ENCODE peak calls at places on chromosomes 6 and 20, in ten cellular contexts. One of them, this sample, is unnamed. For H3K4me1, the result is how much of the 10 kb centered on the place peaks cover.

GRCh38 chr20:44091026-44091425 is 96.0 kb downstream of the JPH2 start:
- DNase-seq in A549: no peak
- DNase-seq in adrenal gland: no peak
- DNase-seq in OCI-LY7: no peak
- DNase-seq in hepatocyte: no peak
- DNase-seq in right atrium auricular region: no peak
- DNase-seq in kidney: peak
- DNase-seq in cardiac muscle cell: no peak
- DNase-seq in iPS DF 6.9: no peak
- DNase-seq in tibial artery: no peak
- DNase-seq in this sample: no peak

GRCh38 chr6:11585426-11586016 is 48.0 kb downstream of the TMEM170B start:
- DNase-seq in right atrium auricular region: no peak
- DNase-seq in cardiac muscle cell: peak
- DNase-seq in hepatocyte: peak
- DNase-seq in OCI-LY7: peak
- DNase-seq in tibial artery: no peak
- DNase-seq in iPS DF 6.9: no peak
- DNase-seq in adrenal gland: no peak
- DNase-seq in A549: peak
- DNase-seq in kidney: no peak
- DNase-seq in this sample: no peak

GRCh38 chr20:4063631-4064030 is 48.3 kb upstream of the RNF24 start:
- DNase-seq in hepatocyte: no peak
- DNase-seq in adrenal gland: no peak
- DNase-seq in iPS DF 6.9: no peak
- DNase-seq in kidney: no peak
- DNase-seq in A549: no peak
- DNase-seq in OCI-LY7: no peak
- DNase-seq in right atrium auricular region: no peak
- DNase-seq in tibial artery: no peak
- DNase-seq in cardiac muscle cell: peak
- DNase-seq in this sample: no peak

GRCh38 chr6:36984581-36985383 is 1.2 kb downstream of the MTCH1 start:
- DNase-seq in tibial artery: peak
- DNase-seq in iPS DF 6.9: no peak
- DNase-seq in right atrium auricular region: peak
- DNase-seq in cardiac muscle cell: peak
- DNase-seq in OCI-LY7: no peak
- DNase-seq in kidney: no peak
- DNase-seq in A549: no peak
- DNase-seq in adrenal gland: peak
- DNase-seq in hepatocyte: peak
- DNase-seq in this sample: peak

GRCh38 chr6:8382434-8382833 is 52.9 kb downstream of the SLC35B3 start:
- DNase-seq in kidney: no peak
- DNase-seq in hepatocyte: no peak
- DNase-seq in iPS DF 6.9: no peak
- DNase-seq in OCI-LY7: no peak
- DNase-seq in adrenal gland: no peak
- DNase-seq in right atrium auricular region: no peak
- DNase-seq in A549: no peak
- DNase-seq in tibial artery: no peak
- DNase-seq in cardiac muscle cell: no peak
- DNase-seq in this sample: no peak

GRCh38 chr20:58231678-58232077 is 3.2 kb upstream of the ANKRD60 start:
- DNase-seq in adrenal gland: no peak
- DNase-seq in cardiac muscle cell: peak
- DNase-seq in right atrium auricular region: no peak
- DNase-seq in iPS DF 6.9: no peak
- DNase-seq in hepatocyte: no peak
- DNase-seq in OCI-LY7: peak
- DNase-seq in tibial artery: no peak
- DNase-seq in kidney: no peak
- DNase-seq in A549: no peak
- DNase-seq in this sample: no peak

GRCh38 chr6:166206510-166207389 is 39.1 kb upstream of the TBXT start:
- DNase-seq in iPS DF 6.9: no peak
- DNase-seq in adrenal gland: no peak
- DNase-seq in OCI-LY7: no peak
- DNase-seq in A549: no peak
- DNase-seq in tibial artery: no peak
- DNase-seq in kidney: no peak
- DNase-seq in right atrium auricular region: no peak
- DNase-seq in cardiac muscle cell: peak
- DNase-seq in hepatocyte: no peak
- DNase-seq in this sample: peak

GRCh38 chr20:17646209-17646717 is 35.8 kb downstream of the RRBP1 start:
- DNase-seq in adrenal gland: peak
- DNase-seq in OCI-LY7: no peak
- DNase-seq in tibial artery: no peak
- DNase-seq in kidney: no peak
- DNase-seq in hepatocyte: no peak
- DNase-seq in iPS DF 6.9: no peak
- DNase-seq in cardiac muscle cell: no peak
- DNase-seq in A549: no peak
- DNase-seq in right atrium auricular region: no peak
- DNase-seq in this sample: no peak

GRCh38 chr6:85705220-85705619 is 62.5 kb upstream of the SYNCRIP start:
- DNase-seq in OCI-LY7: no peak
- DNase-seq in hepatocyte: no peak
- DNase-seq in right atrium auricular region: no peak
- DNase-seq in A549: no peak
- DNase-seq in tibial artery: no peak
- DNase-seq in cardiac muscle cell: no peak
- DNase-seq in iPS DF 6.9: no peak
- DNase-seq in kidney: no peak
- DNase-seq in adrenal gland: no peak
- DNase-seq in this sample: no peak

GRCh38 chr6:136173519-136174507 is 76.3 kb downstream of the MTFR2 start:
- DNase-seq in OCI-LY7: no peak
- DNase-seq in kidney: peak
- DNase-seq in A549: no peak
- DNase-seq in cardiac muscle cell: peak
- DNase-seq in adrenal gland: peak
- DNase-seq in hepatocyte: peak
- DNase-seq in right atrium auricular region: peak
- DNase-seq in tibial artery: no peak
- DNase-seq in iPS DF 6.9: no peak
- DNase-seq in this sample: peak

GRCh38 chr6:158233214-158233795 is 65.2 kb downstream of the GTF2H5 start:
- DNase-seq in A549: no peak
- DNase-seq in tibial artery: no peak
- DNase-seq in hepatocyte: no peak
- DNase-seq in right atrium auricular region: no peak
- DNase-seq in kidney: no peak
- DNase-seq in OCI-LY7: peak
- DNase-seq in cardiac muscle cell: no peak
- DNase-seq in adrenal gland: no peak
- DNase-seq in iPS DF 6.9: no peak
- DNase-seq in this sample: peak

GRCh38 chr6:145214570-145214969 is 520.8 kb downstream of the EPM2A start:
- DNase-seq in A549: no peak
- DNase-seq in hepatocyte: peak
- DNase-seq in cardiac muscle cell: peak
- DNase-seq in OCI-LY7: peak
- DNase-seq in tibial artery: no peak
- DNase-seq in iPS DF 6.9: no peak
- DNase-seq in kidney: no peak
- DNase-seq in right atrium auricular region: no peak
- DNase-seq in adrenal gland: no peak
- DNase-seq in this sample: no peak

GRCh38 chr6:14796974-14797762 is 448.7 kb upstream of the JARID2 start:
- DNase-seq in OCI-LY7: peak
- DNase-seq in hepatocyte: no peak
- DNase-seq in right atrium auricular region: no peak
- DNase-seq in cardiac muscle cell: peak
- DNase-seq in adrenal gland: no peak
- DNase-seq in iPS DF 6.9: no peak
- DNase-seq in tibial artery: no peak
- DNase-seq in A549: no peak
- DNase-seq in kidney: no peak
- DNase-seq in this sample: no peak

GRCh38 chr6:129609635-129610034 is 100.3 kb downstream of the ARHGAP18 start:
- DNase-seq in hepatocyte: no peak
- DNase-seq in adrenal gland: no peak
- DNase-seq in cardiac muscle cell: no peak
- DNase-seq in iPS DF 6.9: no peak
- DNase-seq in right atrium auricular region: no peak
- DNase-seq in OCI-LY7: no peak
- DNase-seq in A549: no peak
- DNase-seq in tibial artery: peak
- DNase-seq in kidney: no peak
- DNase-seq in this sample: no peak

GRCh38 chr6:155414049-155414448 is 41.6 kb downstream of the NOX3 start:
- DNase-seq in hepatocyte: no peak
- DNase-seq in adrenal gland: no peak
- DNase-seq in tibial artery: no peak
- DNase-seq in kidney: no peak
- DNase-seq in cardiac muscle cell: no peak
- DNase-seq in right atrium auricular region: no peak
- DNase-seq in OCI-LY7: no peak
- DNase-seq in iPS DF 6.9: no peak
- DNase-seq in A549: no peak
- DNase-seq in this sample: no peak

GRCh38 chr6:155408981-155409380 is 46.7 kb downstream of the NOX3 start:
- DNase-seq in right atrium auricular region: no peak
- DNase-seq in kidney: no peak
- DNase-seq in iPS DF 6.9: peak
- DNase-seq in tibial artery: no peak
- DNase-seq in cardiac muscle cell: no peak
- DNase-seq in A549: no peak
- DNase-seq in hepatocyte: no peak
- DNase-seq in OCI-LY7: no peak
- DNase-seq in adrenal gland: no peak
- DNase-seq in this sample: no peak

GRCh38 chr6:155408231-155408630 is 47.4 kb downstream of the NOX3 start:
- DNase-seq in hepatocyte: no peak
- DNase-seq in OCI-LY7: no peak
- DNase-seq in cardiac muscle cell: no peak
- DNase-seq in A549: no peak
- DNase-seq in tibial artery: no peak
- DNase-seq in kidney: no peak
- DNase-seq in adrenal gland: no peak
- DNase-seq in iPS DF 6.9: no peak
- DNase-seq in right atrium auricular region: no peak
- DNase-seq in this sample: no peak

GRCh38 chr6:155415953-155416352 is 39.7 kb downstream of the NOX3 start:
- DNase-seq in adrenal gland: no peak
- DNase-seq in cardiac muscle cell: no peak
- DNase-seq in tibial artery: no peak
- DNase-seq in iPS DF 6.9: no peak
- DNase-seq in kidney: no peak
- DNase-seq in hepatocyte: no peak
- DNase-seq in right atrium auricular region: no peak
- DNase-seq in A549: no peak
- DNase-seq in OCI-LY7: no peak
- DNase-seq in this sample: no peak

GRCh38 chr6:155412335-155412734 is 43.3 kb downstream of the NOX3 start:
- DNase-seq in A549: no peak
- DNase-seq in kidney: no peak
- DNase-seq in OCI-LY7: no peak
- DNase-seq in tibial artery: no peak
- DNase-seq in hepatocyte: no peak
- DNase-seq in iPS DF 6.9: no peak
- DNase-seq in cardiac muscle cell: peak
- DNase-seq in adrenal gland: no peak
- DNase-seq in right atrium auricular region: no peak
- DNase-seq in this sample: no peak
- H3K4me1 ChIP-seq in A549: under half
- H3K4me1 ChIP-seq in kidney: under half
- H3K4me1 ChIP-seq in OCI-LY7: under half
- H3K4me1 ChIP-seq in tibial artery: under half
- H3K4me1 ChIP-seq in hepatocyte: under half
- H3K4me1 ChIP-seq in iPS DF 6.9: under half
- H3K4me1 ChIP-seq in cardiac muscle cell: under half
- H3K4me1 ChIP-seq in adrenal gland: under half
- H3K4me1 ChIP-seq in right atrium auricular region: under half
- H3K4me1 ChIP-seq in this sample: under half

GRCh38 chr20:63859166-63859699 is 2.1 kb upstream of the ABHD16B start:
- DNase-seq in kidney: no peak
- DNase-seq in iPS DF 6.9: no peak
- DNase-seq in adrenal gland: no peak
- DNase-seq in right atrium auricular region: no peak
- DNase-seq in tibial artery: no peak
- DNase-seq in OCI-LY7: no peak
- DNase-seq in cardiac muscle cell: no peak
- DNase-seq in hepatocyte: no peak
- DNase-seq in A549: no peak
- DNase-seq in this sample: no peak
- H3K4me1 ChIP-seq in kidney: under half
- H3K4me1 ChIP-seq in iPS DF 6.9: under half
- H3K4me1 ChIP-seq in adrenal gland: under half
- H3K4me1 ChIP-seq in right atrium auricular region: half or more
- H3K4me1 ChIP-seq in tibial artery: under half
- H3K4me1 ChIP-seq in OCI-LY7: under half
- H3K4me1 ChIP-seq in cardiac muscle cell: under half
- H3K4me1 ChIP-seq in hepatocyte: under half
- H3K4me1 ChIP-seq in A549: under half
- H3K4me1 ChIP-seq in this sample: under half

DNA sequence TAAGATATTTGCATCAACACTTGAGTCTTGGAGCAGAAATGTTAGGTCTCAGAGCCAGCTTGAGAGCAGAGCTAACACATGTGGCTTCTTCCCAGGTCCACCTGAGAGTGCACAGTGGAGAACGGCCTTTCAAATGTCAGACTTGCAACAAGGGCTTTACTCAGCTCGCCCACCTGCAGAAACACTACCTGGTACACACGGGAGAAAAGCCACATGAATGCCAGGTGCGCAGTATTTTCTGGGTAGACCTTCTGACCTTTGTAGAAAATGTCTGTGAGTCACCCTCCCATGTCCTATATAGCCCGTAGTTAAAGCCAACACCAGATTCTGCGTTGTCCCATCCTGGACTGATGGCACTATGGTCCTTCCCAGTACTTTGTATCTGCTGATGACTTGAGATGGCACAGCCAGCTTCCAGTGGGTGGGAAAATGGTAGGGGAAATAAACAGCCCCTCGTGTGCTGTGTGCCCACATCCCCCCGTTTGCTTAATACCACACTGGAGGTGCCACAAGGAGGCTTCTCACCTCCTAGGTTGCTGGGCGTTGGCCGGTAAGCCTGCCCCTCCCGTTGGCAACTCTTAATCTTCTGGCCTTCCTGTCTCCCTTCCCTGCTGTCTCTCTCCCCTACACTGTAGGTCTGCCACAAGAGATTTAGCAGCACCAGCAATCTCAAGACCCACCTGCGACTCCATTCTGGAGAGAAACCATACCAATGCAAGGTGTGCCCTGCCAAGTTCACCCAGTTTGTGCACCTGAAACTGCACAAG is 20.3 kb downstream of the PRDM1 start:
- DNase-seq in A549: no peak
- DNase-seq in right atrium auricular region: no peak
- DNase-seq in iPS DF 6.9: no peak
- DNase-seq in kidney: no peak
- DNase-seq in adrenal gland: no peak
- DNase-seq in OCI-LY7: no peak
- DNase-seq in hepatocyte: no peak
- DNase-seq in cardiac muscle cell: no peak
- DNase-seq in tibial artery: no peak
- DNase-seq in this sample: no peak
- H3K4me1 ChIP-seq in A549: under half
- H3K4me1 ChIP-seq in right atrium auricular region: under half
- H3K4me1 ChIP-seq in iPS DF 6.9: under half
- H3K4me1 ChIP-seq in kidney: under half
- H3K4me1 ChIP-seq in adrenal gland: under half
- H3K4me1 ChIP-seq in OCI-LY7: under half
- H3K4me1 ChIP-seq in hepatocyte: under half
- H3K4me1 ChIP-seq in cardiac muscle cell: under half
- H3K4me1 ChIP-seq in tibial artery: under half
- H3K4me1 ChIP-seq in this sample: under half

GRCh38 chr6:132525866-132526265 is 12.2 kb upstream of the TAAR9 start:
- DNase-seq in cardiac muscle cell: no peak
- DNase-seq in right atrium auricular region: no peak
- DNase-seq in hepatocyte: no peak
- DNase-seq in tibial artery: no peak
- DNase-seq in adrenal gland: no peak
- DNase-seq in OCI-LY7: no peak
- DNase-seq in kidney: no peak
- DNase-seq in iPS DF 6.9: no peak
- DNase-seq in A549: no peak
- DNase-seq in this sample: no peak
- H3K4me1 ChIP-seq in cardiac muscle cell: under half
- H3K4me1 ChIP-seq in right atrium auricular region: under half
- H3K4me1 ChIP-seq in hepatocyte: under half
- H3K4me1 ChIP-seq in tibial artery: under half
- H3K4me1 ChIP-seq in adrenal gland: under half
- H3K4me1 ChIP-seq in OCI-LY7: under half
- H3K4me1 ChIP-seq in kidney: under half
- H3K4me1 ChIP-seq in iPS DF 6.9: under half
- H3K4me1 ChIP-seq in A549: under half
- H3K4me1 ChIP-seq in this sample: under half